ENCODE peak calls at places on chromosome 14, in ten cellular contexts. One of them, this sample, is unnamed.

GRCh38 chr14:32588448-32589320 is 259.6 kb downstream of the AKAP6 start:
- DNase-seq in stimulated activated naive B cell treated with anti-CD40 and anti-IgM and Interleukin-4, amounts not matched to agents 10 μg/mL and 1 μg/mL and 100 μg/mL, for 72 hours: no peak
- DNase-seq in heart left ventricle: no peak
- DNase-seq in sciatic nerve: no peak
- DNase-seq in GM13977: peak
- DNase-seq in NCI-H510A treated with DMSO at 0.1 percent for 48 hours: no peak
- DNase-seq in ovary: no peak
- DNase-seq in AG04449: no peak
- DNase-seq in hypothalamus: no peak
- DNase-seq in NCI-H2029 treated with DMSO at 0.1 percent for 48 hours: peak
- DNase-seq in this sample: no peak

GRCh38 chr14:99764222-99764706 is 28.9 kb upstream of the EML1 start:
- DNase-seq in hypothalamus: no peak
- DNase-seq in GM13977: no peak
- DNase-seq in sciatic nerve: no peak
- DNase-seq in ovary: no peak
- DNase-seq in heart left ventricle: no peak
- DNase-seq in NCI-H2029 treated with DMSO at 0.1 percent for 48 hours: no peak
- DNase-seq in stimulated activated naive B cell treated with anti-CD40 and anti-IgM and Interleukin-4, amounts not matched to agents 10 μg/mL and 1 μg/mL and 100 μg/mL, for 72 hours: no peak
- DNase-seq in AG04449: no peak
- DNase-seq in NCI-H510A treated with DMSO at 0.1 percent for 48 hours: no peak
- DNase-seq in this sample: no peak

GRCh38 chr14:89750206-89750867 is 204.2 kb downstream of the EFCAB11 start:
- DNase-seq in hypothalamus: no peak
- DNase-seq in NCI-H510A treated with DMSO at 0.1 percent for 48 hours: no peak
- DNase-seq in stimulated activated naive B cell treated with anti-CD40 and anti-IgM and Interleukin-4, amounts not matched to agents 10 μg/mL and 1 μg/mL and 100 μg/mL, for 72 hours: no peak
- DNase-seq in ovary: no peak
- DNase-seq in sciatic nerve: no peak
- DNase-seq in AG04449: no peak
- DNase-seq in NCI-H2029 treated with DMSO at 0.1 percent for 48 hours: no peak
- DNase-seq in heart left ventricle: no peak
- DNase-seq in GM13977: no peak
- DNase-seq in this sample: no peak

GRCh38 chr14:22536853-22537338 is 52.1 kb downstream of the DAD1 start:
- DNase-seq in GM13977: peak
- DNase-seq in sciatic nerve: peak
- DNase-seq in hypothalamus: no peak
- DNase-seq in heart left ventricle: no peak
- DNase-seq in stimulated activated naive B cell treated with anti-CD40 and anti-IgM and Interleukin-4, amounts not matched to agents 10 μg/mL and 1 μg/mL and 100 μg/mL, for 72 hours: peak
- DNase-seq in ovary: peak
- DNase-seq in NCI-H510A treated with DMSO at 0.1 percent for 48 hours: no peak
- DNase-seq in AG04449: no peak
- DNase-seq in NCI-H2029 treated with DMSO at 0.1 percent for 48 hours: no peak
- DNase-seq in this sample: peak

GRCh38 chr14:94043756-94044475 is 17.8 kb downstream of the OTUB2 start:
- DNase-seq in sciatic nerve: peak
- DNase-seq in heart left ventricle: no peak
- DNase-seq in stimulated activated naive B cell treated with anti-CD40 and anti-IgM and Interleukin-4, amounts not matched to agents 10 μg/mL and 1 μg/mL and 100 μg/mL, for 72 hours: no peak
- DNase-seq in NCI-H2029 treated with DMSO at 0.1 percent for 48 hours: no peak
- DNase-seq in GM13977: no peak
- DNase-seq in AG04449: no peak
- DNase-seq in ovary: no peak
- DNase-seq in hypothalamus: no peak
- DNase-seq in NCI-H510A treated with DMSO at 0.1 percent for 48 hours: no peak
- DNase-seq in this sample: no peak

GRCh38 chr14:33742166-33742565 is 208.7 kb downstream of the EGLN3 start:
- DNase-seq in AG04449: no peak
- DNase-seq in NCI-H510A treated with DMSO at 0.1 percent for 48 hours: no peak
- DNase-seq in stimulated activated naive B cell treated with anti-CD40 and anti-IgM and Interleukin-4, amounts not matched to agents 10 μg/mL and 1 μg/mL and 100 μg/mL, for 72 hours: no peak
- DNase-seq in GM13977: no peak
- DNase-seq in NCI-H2029 treated with DMSO at 0.1 percent for 48 hours: no peak
- DNase-seq in heart left ventricle: no peak
- DNase-seq in ovary: no peak
- DNase-seq in hypothalamus: no peak
- DNase-seq in sciatic nerve: no peak
- DNase-seq in this sample: no peak

GRCh38 chr14:100392266-100392850 is 69.2 kb downstream of the SLC25A47 start:
- DNase-seq in heart left ventricle: no peak
- DNase-seq in GM13977: no peak
- DNase-seq in NCI-H510A treated with DMSO at 0.1 percent for 48 hours: no peak
- DNase-seq in stimulated activated naive B cell treated with anti-CD40 and anti-IgM and Interleukin-4, amounts not matched to agents 10 μg/mL and 1 μg/mL and 100 μg/mL, for 72 hours: no peak
- DNase-seq in NCI-H2029 treated with DMSO at 0.1 percent for 48 hours: no peak
- DNase-seq in AG04449: no peak
- DNase-seq in ovary: no peak
- DNase-seq in sciatic nerve: no peak
- DNase-seq in hypothalamus: no peak
- DNase-seq in this sample: no peak

GRCh38 chr14:75568141-75568540 is 10.3 kb upstream of the FLVCR2 start:
- DNase-seq in stimulated activated naive B cell treated with anti-CD40 and anti-IgM and Interleukin-4, amounts not matched to agents 10 μg/mL and 1 μg/mL and 100 μg/mL, for 72 hours: no peak
- DNase-seq in hypothalamus: no peak
- DNase-seq in ovary: no peak
- DNase-seq in heart left ventricle: no peak
- DNase-seq in GM13977: no peak
- DNase-seq in AG04449: no peak
- DNase-seq in NCI-H510A treated with DMSO at 0.1 percent for 48 hours: no peak
- DNase-seq in NCI-H2029 treated with DMSO at 0.1 percent for 48 hours: no peak
- DNase-seq in sciatic nerve: no peak
- DNase-seq in this sample: no peak

GRCh38 chr14:95136631-95137030 is 20.7 kb downstream of the DICER1 start:
- DNase-seq in NCI-H510A treated with DMSO at 0.1 percent for 48 hours: no peak
- DNase-seq in hypothalamus: no peak
- DNase-seq in sciatic nerve: no peak
- DNase-seq in stimulated activated naive B cell treated with anti-CD40 and anti-IgM and Interleukin-4, amounts not matched to agents 10 μg/mL and 1 μg/mL and 100 μg/mL, for 72 hours: no peak
- DNase-seq in heart left ventricle: no peak
- DNase-seq in GM13977: no peak
- DNase-seq in NCI-H2029 treated with DMSO at 0.1 percent for 48 hours: no peak
- DNase-seq in AG04449: no peak
- DNase-seq in ovary: no peak
- DNase-seq in this sample: no peak

GRCh38 chr14:89720076-89720687 is 234.3 kb downstream of the EFCAB11 start:
- DNase-seq in hypothalamus: no peak
- DNase-seq in GM13977: no peak
- DNase-seq in ovary: no peak
- DNase-seq in sciatic nerve: no peak
- DNase-seq in stimulated activated naive B cell treated with anti-CD40 and anti-IgM and Interleukin-4, amounts not matched to agents 10 μg/mL and 1 μg/mL and 100 μg/mL, for 72 hours: no peak
- DNase-seq in NCI-H510A treated with DMSO at 0.1 percent for 48 hours: no peak
- DNase-seq in heart left ventricle: no peak
- DNase-seq in AG04449: no peak
- DNase-seq in NCI-H2029 treated with DMSO at 0.1 percent for 48 hours: no peak
- DNase-seq in this sample: no peak

GRCh38 chr14:63896278-63896720 is 43.5 kb downstream of the SYNE2 start:
- DNase-seq in GM13977: no peak
- DNase-seq in NCI-H510A treated with DMSO at 0.1 percent for 48 hours: peak
- DNase-seq in AG04449: peak
- DNase-seq in ovary: peak
- DNase-seq in NCI-H2029 treated with DMSO at 0.1 percent for 48 hours: peak
- DNase-seq in sciatic nerve: peak
- DNase-seq in heart left ventricle: no peak
- DNase-seq in hypothalamus: no peak
- DNase-seq in stimulated activated naive B cell treated with anti-CD40 and anti-IgM and Interleukin-4, amounts not matched to agents 10 μg/mL and 1 μg/mL and 100 μg/mL, for 72 hours: no peak
- DNase-seq in this sample: no peak

GRCh38 chr14:98138666-98139065 is 1133.3 kb downstream of the BCL11B start:
- DNase-seq in GM13977: peak
- DNase-seq in AG04449: no peak
- DNase-seq in hypothalamus: no peak
- DNase-seq in heart left ventricle: no peak
- DNase-seq in sciatic nerve: no peak
- DNase-seq in NCI-H2029 treated with DMSO at 0.1 percent for 48 hours: no peak
- DNase-seq in ovary: no peak
- DNase-seq in stimulated activated naive B cell treated with anti-CD40 and anti-IgM and Interleukin-4, amounts not matched to agents 10 μg/mL and 1 μg/mL and 100 μg/mL, for 72 hours: no peak
- DNase-seq in NCI-H510A treated with DMSO at 0.1 percent for 48 hours: no peak
- DNase-seq in this sample: peak

GRCh38 chr14:50795909-50796308 is 35.1 kb downstream of the NIN start:
- DNase-seq in hypothalamus: no peak
- DNase-seq in AG04449: no peak
- DNase-seq in stimulated activated naive B cell treated with anti-CD40 and anti-IgM and Interleukin-4, amounts not matched to agents 10 μg/mL and 1 μg/mL and 100 μg/mL, for 72 hours: no peak
- DNase-seq in sciatic nerve: no peak
- DNase-seq in NCI-H2029 treated with DMSO at 0.1 percent for 48 hours: no peak
- DNase-seq in heart left ventricle: no peak
- DNase-seq in ovary: no peak
- DNase-seq in GM13977: no peak
- DNase-seq in NCI-H510A treated with DMSO at 0.1 percent for 48 hours: no peak
- DNase-seq in this sample: no peak

GRCh38 chr14:80987235-80988032 is 32.0 kb downstream of the TSHR start:
- DNase-seq in NCI-H510A treated with DMSO at 0.1 percent for 48 hours: peak
- DNase-seq in sciatic nerve: peak
- DNase-seq in NCI-H2029 treated with DMSO at 0.1 percent for 48 hours: no peak
- DNase-seq in ovary: peak
- DNase-seq in AG04449: no peak
- DNase-seq in stimulated activated naive B cell treated with anti-CD40 and anti-IgM and Interleukin-4, amounts not matched to agents 10 μg/mL and 1 μg/mL and 100 μg/mL, for 72 hours: peak
- DNase-seq in hypothalamus: peak
- DNase-seq in GM13977: peak
- DNase-seq in heart left ventricle: no peak
- DNase-seq in this sample: peak

GRCh38 chr14:92105845-92106094 is 612 bp downstream of the ATXN3 start:
- DNase-seq in heart left ventricle: peak
- DNase-seq in GM13977: no peak
- DNase-seq in NCI-H510A treated with DMSO at 0.1 percent for 48 hours: no peak
- DNase-seq in AG04449: no peak
- DNase-seq in sciatic nerve: peak
- DNase-seq in stimulated activated naive B cell treated with anti-CD40 and anti-IgM and Interleukin-4, amounts not matched to agents 10 μg/mL and 1 μg/mL and 100 μg/mL, for 72 hours: peak
- DNase-seq in NCI-H2029 treated with DMSO at 0.1 percent for 48 hours: no peak
- DNase-seq in ovary: peak
- DNase-seq in hypothalamus: no peak
- DNase-seq in this sample: no peak

GRCh38 chr14:23566782-23567185 is 807 bp downstream of the AP1G2 start:
- DNase-seq in NCI-H2029 treated with DMSO at 0.1 percent for 48 hours: no peak
- DNase-seq in heart left ventricle: no peak
- DNase-seq in AG04449: no peak
- DNase-seq in stimulated activated naive B cell treated with anti-CD40 and anti-IgM and Interleukin-4, amounts not matched to agents 10 μg/mL and 1 μg/mL and 100 μg/mL, for 72 hours: no peak
- DNase-seq in hypothalamus: no peak
- DNase-seq in NCI-H510A treated with DMSO at 0.1 percent for 48 hours: no peak
- DNase-seq in ovary: no peak
- DNase-seq in GM13977: no peak
- DNase-seq in sciatic nerve: no peak
- DNase-seq in this sample: no peak

GRCh38 chr14:57637901-57638300 is 144.2 kb upstream of the CCDC198 start:
- DNase-seq in sciatic nerve: no peak
- DNase-seq in AG04449: no peak
- DNase-seq in ovary: no peak
- DNase-seq in GM13977: no peak
- DNase-seq in NCI-H2029 treated with DMSO at 0.1 percent for 48 hours: no peak
- DNase-seq in hypothalamus: no peak
- DNase-seq in stimulated activated naive B cell treated with anti-CD40 and anti-IgM and Interleukin-4, amounts not matched to agents 10 μg/mL and 1 μg/mL and 100 μg/mL, for 72 hours: no peak
- DNase-seq in NCI-H510A treated with DMSO at 0.1 percent for 48 hours: no peak
- DNase-seq in heart left ventricle: no peak
- DNase-seq in this sample: no peak

GRCh38 chr14:32077081-32078029 is at the start of gene ARHGAP5:
- DNase-seq in GM13977: peak
- DNase-seq in heart left ventricle: peak
- DNase-seq in sciatic nerve: peak
- DNase-seq in stimulated activated naive B cell treated with anti-CD40 and anti-IgM and Interleukin-4, amounts not matched to agents 10 μg/mL and 1 μg/mL and 100 μg/mL, for 72 hours: peak
- DNase-seq in NCI-H510A treated with DMSO at 0.1 percent for 48 hours: peak
- DNase-seq in ovary: peak
- DNase-seq in NCI-H2029 treated with DMSO at 0.1 percent for 48 hours: peak
- DNase-seq in AG04449: no peak
- DNase-seq in hypothalamus: peak
- DNase-seq in this sample: no peak

GRCh38 chr14:102275866-102276265 is 29.1 kb downstream of the MOK start:
- DNase-seq in hypothalamus: no peak
- DNase-seq in stimulated activated naive B cell treated with anti-CD40 and anti-IgM and Interleukin-4, amounts not matched to agents 10 μg/mL and 1 μg/mL and 100 μg/mL, for 72 hours: no peak
- DNase-seq in NCI-H510A treated with DMSO at 0.1 percent for 48 hours: no peak
- DNase-seq in ovary: no peak
- DNase-seq in sciatic nerve: no peak
- DNase-seq in NCI-H2029 treated with DMSO at 0.1 percent for 48 hours: no peak
- DNase-seq in AG04449: no peak
- DNase-seq in GM13977: no peak
- DNase-seq in heart left ventricle: no peak
- DNase-seq in this sample: no peak

GRCh38 chr14:55749201-55749812 is 169.3 kb downstream of the KTN1 start:
- DNase-seq in NCI-H510A treated with DMSO at 0.1 percent for 48 hours: no peak
- DNase-seq in GM13977: no peak
- DNase-seq in sciatic nerve: no peak
- DNase-seq in hypothalamus: no peak
- DNase-seq in ovary: no peak
- DNase-seq in stimulated activated naive B cell treated with anti-CD40 and anti-IgM and Interleukin-4, amounts not matched to agents 10 μg/mL and 1 μg/mL and 100 μg/mL, for 72 hours: no peak
- DNase-seq in heart left ventricle: no peak
- DNase-seq in NCI-H2029 treated with DMSO at 0.1 percent for 48 hours: no peak
- DNase-seq in AG04449: no peak
- DNase-seq in this sample: no peak

GRCh38 chr14:94424371-94424770 is 28.2 kb downstream of the SERPINA11 start:
- DNase-seq in ovary: no peak
- DNase-seq in AG04449: no peak
- DNase-seq in NCI-H2029 treated with DMSO at 0.1 percent for 48 hours: no peak
- DNase-seq in GM13977: no peak
- DNase-seq in stimulated activated naive B cell treated with anti-CD40 and anti-IgM and Interleukin-4, amounts not matched to agents 10 μg/mL and 1 μg/mL and 100 μg/mL, for 72 hours: no peak
- DNase-seq in NCI-H510A treated with DMSO at 0.1 percent for 48 hours: no peak
- DNase-seq in hypothalamus: no peak
- DNase-seq in heart left ventricle: no peak
- DNase-seq in sciatic nerve: no peak
- DNase-seq in this sample: no peak

GRCh38 chr14:106506901-106507305 is 980.5 kb downstream of the TMEM121 start:
- DNase-seq in NCI-H2029 treated with DMSO at 0.1 percent for 48 hours: no peak
- DNase-seq in stimulated activated naive B cell treated with anti-CD40 and anti-IgM and Interleukin-4, amounts not matched to agents 10 μg/mL and 1 μg/mL and 100 μg/mL, for 72 hours: no peak
- DNase-seq in NCI-H510A treated with DMSO at 0.1 percent for 48 hours: no peak
- DNase-seq in ovary: no peak
- DNase-seq in AG04449: no peak
- DNase-seq in hypothalamus: no peak
- DNase-seq in heart left ventricle: no peak
- DNase-seq in sciatic nerve: no peak
- DNase-seq in GM13977: no peak
- DNase-seq in this sample: peak

GRCh38 chr14:92503756-92504491 is 9.7 kb upstream of the RIN3 start:
- DNase-seq in stimulated activated naive B cell treated with anti-CD40 and anti-IgM and Interleukin-4, amounts not matched to agents 10 μg/mL and 1 μg/mL and 100 μg/mL, for 72 hours: no peak
- DNase-seq in heart left ventricle: no peak
- DNase-seq in hypothalamus: no peak
- DNase-seq in GM13977: no peak
- DNase-seq in AG04449: no peak
- DNase-seq in NCI-H510A treated with DMSO at 0.1 percent for 48 hours: peak
- DNase-seq in ovary: no peak
- DNase-seq in NCI-H2029 treated with DMSO at 0.1 percent for 48 hours: no peak
- DNase-seq in sciatic nerve: no peak
- DNase-seq in this sample: no peak

GRCh38 chr14:102117852-102118251 is 21.8 kb upstream of the WDR20 start:
- DNase-seq in stimulated activated naive B cell treated with anti-CD40 and anti-IgM and Interleukin-4, amounts not matched to agents 10 μg/mL and 1 μg/mL and 100 μg/mL, for 72 hours: no peak
- DNase-seq in NCI-H2029 treated with DMSO at 0.1 percent for 48 hours: no peak
- DNase-seq in hypothalamus: no peak
- DNase-seq in heart left ventricle: no peak
- DNase-seq in AG04449: no peak
- DNase-seq in sciatic nerve: no peak
- DNase-seq in GM13977: no peak
- DNase-seq in ovary: no peak
- DNase-seq in NCI-H510A treated with DMSO at 0.1 percent for 48 hours: no peak
- DNase-seq in this sample: no peak

GRCh38 chr14:58677525-58677924 is 39.8 kb downstream of the DACT1 start:
- DNase-seq in NCI-H2029 treated with DMSO at 0.1 percent for 48 hours: no peak
- DNase-seq in GM13977: no peak
- DNase-seq in AG04449: no peak
- DNase-seq in ovary: no peak
- DNase-seq in NCI-H510A treated with DMSO at 0.1 percent for 48 hours: no peak
- DNase-seq in heart left ventricle: no peak
- DNase-seq in hypothalamus: no peak
- DNase-seq in stimulated activated naive B cell treated with anti-CD40 and anti-IgM and Interleukin-4, amounts not matched to agents 10 μg/mL and 1 μg/mL and 100 μg/mL, for 72 hours: no peak
- DNase-seq in sciatic nerve: no peak
- DNase-seq in this sample: no peak

GRCh38 chr14:105908481-105908911 is 382.1 kb downstream of the TMEM121 start:
- DNase-seq in AG04449: no peak
- DNase-seq in ovary: no peak
- DNase-seq in NCI-H2029 treated with DMSO at 0.1 percent for 48 hours: no peak
- DNase-seq in sciatic nerve: no peak
- DNase-seq in hypothalamus: no peak
- DNase-seq in NCI-H510A treated with DMSO at 0.1 percent for 48 hours: no peak
- DNase-seq in GM13977: no peak
- DNase-seq in heart left ventricle: no peak
- DNase-seq in stimulated activated naive B cell treated with anti-CD40 and anti-IgM and Interleukin-4, amounts not matched to agents 10 μg/mL and 1 μg/mL and 100 μg/mL, for 72 hours: peak
- DNase-seq in this sample: peak

GRCh38 chr14:59677771-59678211 is 101.2 kb upstream of the CCDC175 start:
- DNase-seq in ovary: no peak
- DNase-seq in NCI-H510A treated with DMSO at 0.1 percent for 48 hours: no peak
- DNase-seq in sciatic nerve: no peak
- DNase-seq in GM13977: no peak
- DNase-seq in stimulated activated naive B cell treated with anti-CD40 and anti-IgM and Interleukin-4, amounts not matched to agents 10 μg/mL and 1 μg/mL and 100 μg/mL, for 72 hours: no peak
- DNase-seq in NCI-H2029 treated with DMSO at 0.1 percent for 48 hours: no peak
- DNase-seq in AG04449: peak
- DNase-seq in hypothalamus: no peak
- DNase-seq in heart left ventricle: no peak
- DNase-seq in this sample: no peak

GRCh38 chr14:41362134-41362533 is 244.5 kb upstream of the LRFN5 start:
- DNase-seq in sciatic nerve: no peak
- DNase-seq in stimulated activated naive B cell treated with anti-CD40 and anti-IgM and Interleukin-4, amounts not matched to agents 10 μg/mL and 1 μg/mL and 100 μg/mL, for 72 hours: no peak
- DNase-seq in NCI-H2029 treated with DMSO at 0.1 percent for 48 hours: no peak
- DNase-seq in heart left ventricle: no peak
- DNase-seq in ovary: no peak
- DNase-seq in GM13977: no peak
- DNase-seq in NCI-H510A treated with DMSO at 0.1 percent for 48 hours: no peak
- DNase-seq in hypothalamus: no peak
- DNase-seq in AG04449: no peak
- DNase-seq in this sample: no peak